ENCODE peak calls at places on chromosomes 13 and 19, in five cellular contexts. C, H, O, Q and Y are unnamed samples.

GRCh38 chr13:110913322-110913721 is 1.5 kb downstream of the ANKRD10 start:
- DNase-seq in C (no peak), H (peak; percentile 38), O (peak; percentile 58), Q (no peak), Y (no peak)

GRCh38 chr13:28337196-28338045 is 157.5 kb downstream of the FLT1 start:
- DNase-seq in C (no peak), H (no peak), O (no peak), Q (no peak), Y (no peak)

GRCh38 chr19:4057913-4058695 is 8.6 kb downstream of the ZBTB7A start:
- DNase-seq in C (no peak), H (peak; percentile 67), O (peak; percentile 81), Q (peak; percentile 79), Y (peak; percentile 89)

GRCh38 chr13:113848020-113848419 is 15.9 kb downstream of the GAS6 start:
- DNase-seq in C (no peak), H (peak; percentile 8), O (no peak), Q (peak; percentile 39), Y (no peak)

GRCh38 chr13:94708971-94709614 is 3.3 kb downstream of the SOX21 start:
- DNase-seq in C (no peak), H (no peak), O (no peak), Q (no peak), Y (no peak)

GRCh38 chr13:75836441-75836840 is 200.3 kb downstream of the LMO7 start:
- DNase-seq in C (no peak), H (peak; percentile 66), O (no peak), Q (peak; percentile 55), Y (no peak)

GRCh38 chr13:92843549-92843948 is 383.1 kb upstream of the GPC6 start:
- DNase-seq in C (no peak), H (no peak), O (no peak), Q (no peak), Y (no peak)

GRCh38 chr13:63435668-63436275 is 2020.1 kb upstream of the PCDH20 start:
- DNase-seq in C (no peak), H (no peak), O (no peak), Q (no peak), Y (no peak)

GRCh38 chr13:114318624-114319023 is 4.3 kb downstream of the CHAMP1 start:
- DNase-seq in C (no peak), H (no peak), O (no peak), Q (no peak), Y (no peak)

GRCh38 chr19:49465371-49465770 is 8.6 kb upstream of the FLT3LG start:
- DNase-seq in C (no peak), H (no peak), O (no peak), Q (no peak), Y (no peak)

GRCh38 chr19:28324275-28325060 is 888.5 kb downstream of the UQCRFS1 start:
- DNase-seq in C (no peak), H (no peak), O (no peak), Q (no peak), Y (no peak)

GRCh38 chr13:52879950-52880650 is 31.7 kb upstream of the PCDH8 start:
- DNase-seq in C (no peak), H (no peak), O (no peak), Q (no peak), Y (no peak)

GRCh38 chr13:31962661-31963345 is 68.8 kb upstream of the FRY start:
- DNase-seq in C (no peak), H (no peak), O (no peak), Q (no peak), Y (no peak)

GRCh38 chr19:13935765-13936486 is 2.3 kb downstream of the PODNL1 start:
- DNase-seq in C (no peak), H (no peak), O (no peak), Q (no peak), Y (no peak)

GRCh38 chr13:43003010-43003409 is 11.0 kb upstream of the EPSTI1 start:
- DNase-seq in C (no peak), H (no peak), O (no peak), Q (no peak), Y (no peak)

GRCh38 chr13:113861433-113862030 is 2.3 kb downstream of the GAS6 start:
- DNase-seq in C (no peak), H (peak; percentile 11), O (no peak), Q (peak; percentile 48), Y (no peak)

GRCh38 chr13:24052547-24052981 is 108.0 kb upstream of the SPATA13 start:
- DNase-seq in C (no peak), H (no peak), O (no peak), Q (no peak), Y (no peak)

GRCh38 chr13:22880756-22881701 is 299.8 kb upstream of the SGCG start:
- DNase-seq in C (no peak), H (no peak), O (no peak), Q (no peak), Y (no peak)

GRCh38 chr13:30796833-30797601 is 61.7 kb downstream of the ALOX5AP start:
- DNase-seq in C (no peak), H (no peak), O (no peak), Q (peak; percentile 70), Y (peak; percentile 85)

GRCh38 chr19:52535831-52536800 is 8.6 kb downstream of the ZNF808 start:
- DNase-seq in C (peak; percentile 56), H (peak; percentile 61), O (peak; percentile 68), Q (peak; percentile 87), Y (peak; percentile 83)

GRCh38 chr13:31377946-31378345 is 178.2 kb downstream of the B3GLCT start:
- DNase-seq in C (no peak), H (no peak), O (no peak), Q (no peak), Y (no peak)

GRCh38 chr19:48450863-48451262 is 4.5 kb upstream of the KCNJ14 start:
- DNase-seq in C (no peak), H (no peak), O (no peak), Q (no peak), Y (no peak)

GRCh38 chr13:105037064-105037463 is 1498.4 kb downstream of the EFNB2 start:
- DNase-seq in C (no peak), H (no peak), O (no peak), Q (no peak), Y (no peak)

GRCh38 chr13:45055902-45056648 is 64.2 kb upstream of the GTF2F2 start:
- DNase-seq in C (no peak), H (no peak), O (no peak), Q (no peak), Y (peak; percentile 31)

GRCh38 chr19:40420451-40420765 is 5.4 kb downstream of the SERTAD1 start:
- DNase-seq in C (no peak), H (no peak), O (no peak), Q (no peak), Y (no peak)

GRCh38 chr19:40419780-40420179 is 6.0 kb downstream of the SERTAD1 start:
- DNase-seq in C (no peak), H (no peak), O (no peak), Q (no peak), Y (no peak)

GRCh38 chr19:40422428-40423226 is 3.2 kb downstream of the SERTAD1 start:
- DNase-seq in C (no peak), H (no peak), O (no peak), Q (no peak), Y (peak; percentile 82)

GRCh38 chr19:40421468-40421778 is 4.4 kb downstream of the SERTAD1 start:
- DNase-seq in C (no peak), H (no peak), O (no peak), Q (no peak), Y (no peak)

GRCh38 chr19:40420766-40421467 is 4.9 kb downstream of the SERTAD1 start:
- DNase-seq in C (no peak), H (peak; percentile 95), O (peak; percentile 93), Q (peak; percentile 95), Y (peak; percentile 98)
- TF ChIP-seq POLR2A in C (peak; percentile 78), H (peak; percentile 98), O (peak; percentile 97), Q (peak; percentile 86), Y (no peak)

DNA sequence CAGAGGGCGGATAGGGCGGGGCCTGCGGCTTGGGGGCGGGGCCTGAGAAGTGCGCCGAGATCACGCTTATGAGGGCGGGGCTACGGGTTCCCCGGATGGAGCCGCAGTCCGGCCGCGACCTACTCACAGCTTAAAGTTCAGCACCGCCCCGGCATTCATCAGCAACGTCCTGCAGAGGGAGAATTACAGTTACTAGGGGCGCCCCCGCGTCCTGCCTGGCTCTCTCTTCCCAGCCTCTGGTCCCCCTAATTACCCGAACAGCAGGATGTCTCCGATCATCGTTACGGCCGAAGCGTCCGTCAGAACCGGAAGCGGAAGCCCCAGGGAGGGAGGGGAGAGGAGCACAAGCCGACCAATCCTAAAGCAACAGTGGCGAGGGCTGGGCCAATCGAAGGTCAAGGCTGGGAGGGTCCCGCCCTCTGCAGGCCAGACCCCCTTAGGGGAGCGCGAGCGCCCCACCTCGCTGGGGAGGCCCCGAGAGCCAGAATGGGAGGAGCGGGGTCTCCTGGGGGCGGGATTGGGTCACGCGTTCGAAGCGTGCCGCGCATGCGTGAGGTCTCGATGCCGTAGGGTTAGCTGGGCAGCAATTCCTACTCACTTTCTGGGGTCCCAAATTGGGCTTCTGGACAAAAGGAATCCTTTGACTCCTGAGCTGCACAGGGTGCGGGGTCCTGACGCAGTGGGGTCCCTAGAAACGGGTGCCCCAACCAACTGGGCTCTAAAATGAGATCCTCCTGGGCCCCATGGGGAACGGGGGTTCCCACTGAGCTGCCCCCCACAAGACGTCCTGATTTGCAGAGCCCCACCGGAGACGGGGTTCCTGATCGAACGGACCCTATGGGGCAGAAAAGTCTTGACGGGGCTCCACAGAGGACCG is at the start of gene SMIM7:
- DNase-seq in C (peak; percentile 93), H (peak; percentile 98), O (peak; percentile 99), Q (peak; percentile 98), Y (peak; percentile 99)
- TF ChIP-seq POLR2A in C (peak; percentile 92), H (peak; percentile 94), O (peak; percentile 94), Q (peak; percentile 95), Y (no peak)

GRCh38 chr19:44741258-44741731 is 7.2 kb upstream of the BCL3 start:
- DNase-seq in C (no peak), H (peak; percentile 42), O (no peak), Q (no peak), Y (peak; percentile 59)

GRCh38 chr19:44738603-44739585 is 9.6 kb upstream of the BCL3 start:
- DNase-seq in C (no peak), H (peak; percentile 58), O (no peak), Q (no peak), Y (no peak)

GRCh38 chr19:44740351-44740824 is 8.1 kb upstream of the BCL3 start:
- DNase-seq in C (no peak), H (no peak), O (no peak), Q (no peak), Y (no peak)

GRCh38 chr19:44745386-44745831 is 3.1 kb upstream of the BCL3 start:
- DNase-seq in C (no peak), H (no peak), O (peak; percentile 55), Q (peak; percentile 66), Y (peak; percentile 80)

GRCh38 chr19:44741841-44742352 is 6.6 kb upstream of the BCL3 start:
- DNase-seq in C (no peak), H (peak; percentile 98), O (peak; percentile 98), Q (peak; percentile 97), Y (peak; percentile 99)
- TF ChIP-seq POLR2A in C (no peak), H (peak; percentile 64), O (peak; percentile 40), Q (peak; percentile 34), Y (no peak)

DNA sequence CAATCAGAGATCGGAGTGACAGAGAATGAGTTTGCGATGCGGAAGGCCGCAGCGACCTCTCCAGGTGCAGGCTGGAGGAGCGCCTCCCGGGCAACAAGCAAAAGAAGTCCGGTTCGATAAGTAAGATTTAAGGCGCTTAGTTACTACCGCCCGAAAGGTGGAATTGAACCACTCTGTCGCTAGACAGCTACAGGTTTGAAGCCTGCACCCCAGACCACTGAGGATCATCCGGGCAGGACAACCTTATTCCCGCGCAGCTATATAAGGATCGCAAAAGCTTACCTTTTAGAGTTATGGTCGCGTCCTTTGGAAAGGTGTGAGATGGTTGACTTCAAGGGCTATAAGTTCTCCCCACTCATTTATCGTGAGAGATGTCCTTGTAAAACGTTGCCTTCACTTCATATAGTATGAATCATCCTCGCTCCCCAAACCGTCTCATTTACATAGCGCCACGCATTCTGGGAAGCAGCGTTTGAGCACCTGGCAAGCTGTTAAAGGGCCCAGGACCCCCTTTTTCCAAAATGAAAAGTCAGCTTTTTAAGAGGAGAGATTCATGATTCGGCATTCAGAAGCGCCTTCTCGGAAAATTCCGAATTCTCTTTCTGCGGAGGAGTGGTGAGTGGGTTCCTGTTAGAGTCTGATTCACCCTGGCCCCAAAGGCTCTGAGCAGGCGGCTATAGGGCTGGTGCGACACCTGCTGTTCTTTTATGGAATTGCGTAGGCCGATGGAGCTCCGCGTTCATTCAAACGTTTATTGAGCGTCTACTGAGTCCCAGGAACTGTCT is 10.8 kb downstream of the FOSB start:
- DNase-seq in C (peak; percentile 68), H (peak; percentile 89), O (peak; percentile 62), Q (peak; percentile 86), Y (peak; percentile 82)
- TF ChIP-seq POLR2A in C (peak; percentile 75), H (peak; percentile 67), O (peak; percentile 71), Q (no peak), Y (no peak)